ENCODE peak calls at places on chromosomes 11 and 22, in ten cellular contexts. One of them, this sample, is unnamed.

GRCh38 chr11:32304521-32304920 is 130.8 kb downstream of the WT1 start:
- DNase-seq in A549: no peak
- DNase-seq in heart left ventricle: no peak
- DNase-seq in lower lobe of right lung: no peak
- DNase-seq in KBM-7: no peak
- DNase-seq in stimulated activated CD8-positive, alpha-beta memory T cell treated with anti-CD3 and anti-CD28 coated beads, Interleukin-7, amount 100 ng/mL, for 1 hour: no peak
- DNase-seq in SK-N-DZ: no peak
- DNase-seq in ELR: no peak
- DNase-seq in H9: no peak
- DNase-seq in transverse colon: no peak
- DNase-seq in this sample: no peak

GRCh38 chr11:87430821-87431220 is 393.1 kb downstream of the TMEM135 start:
- DNase-seq in heart left ventricle: no peak
- DNase-seq in ELR: no peak
- DNase-seq in transverse colon: no peak
- DNase-seq in KBM-7: no peak
- DNase-seq in H9: no peak
- DNase-seq in SK-N-DZ: no peak
- DNase-seq in stimulated activated CD8-positive, alpha-beta memory T cell treated with anti-CD3 and anti-CD28 coated beads, Interleukin-7, amount 100 ng/mL, for 1 hour: no peak
- DNase-seq in A549: no peak
- DNase-seq in lower lobe of right lung: no peak
- DNase-seq in this sample: no peak

GRCh38 chr22:49155809-49156580 is 671.7 kb downstream of the BRD1 start:
- DNase-seq in lower lobe of right lung: no peak
- DNase-seq in A549: no peak
- DNase-seq in H9: no peak
- DNase-seq in transverse colon: no peak
- DNase-seq in stimulated activated CD8-positive, alpha-beta memory T cell treated with anti-CD3 and anti-CD28 coated beads, Interleukin-7, amount 100 ng/mL, for 1 hour: no peak
- DNase-seq in heart left ventricle: no peak
- DNase-seq in SK-N-DZ: peak; percentile 53
- DNase-seq in ELR: no peak
- DNase-seq in KBM-7: no peak
- DNase-seq in this sample: no peak

GRCh38 chr11:43712676-43713075 is 32.1 kb downstream of the HSD17B12 start:
- DNase-seq in A549: no peak
- DNase-seq in heart left ventricle: no peak
- DNase-seq in ELR: peak; percentile 73
- DNase-seq in H9: no peak
- DNase-seq in lower lobe of right lung: no peak
- DNase-seq in KBM-7: no peak
- DNase-seq in transverse colon: no peak
- DNase-seq in stimulated activated CD8-positive, alpha-beta memory T cell treated with anti-CD3 and anti-CD28 coated beads, Interleukin-7, amount 100 ng/mL, for 1 hour: no peak
- DNase-seq in SK-N-DZ: no peak
- DNase-seq in this sample: no peak

GRCh38 chr22:46737105-46737975 is 712 bp downstream of the CERK start:
- DNase-seq in H9: peak; percentile 46
- DNase-seq in heart left ventricle: peak; percentile 57
- DNase-seq in stimulated activated CD8-positive, alpha-beta memory T cell treated with anti-CD3 and anti-CD28 coated beads, Interleukin-7, amount 100 ng/mL, for 1 hour: no peak
- DNase-seq in A549: peak; percentile 18
- DNase-seq in KBM-7: peak; percentile 50
- DNase-seq in SK-N-DZ: no peak
- DNase-seq in ELR: peak; percentile 51
- DNase-seq in transverse colon: peak; percentile 59
- DNase-seq in lower lobe of right lung: no peak
- DNase-seq in this sample: no peak

GRCh38 chr11:100776212-100776896 is 89.3 kb downstream of the ARHGAP42 start:
- DNase-seq in stimulated activated CD8-positive, alpha-beta memory T cell treated with anti-CD3 and anti-CD28 coated beads, Interleukin-7, amount 100 ng/mL, for 1 hour: no peak
- DNase-seq in SK-N-DZ: no peak
- DNase-seq in transverse colon: no peak
- DNase-seq in heart left ventricle: no peak
- DNase-seq in KBM-7: no peak
- DNase-seq in H9: no peak
- DNase-seq in A549: peak; percentile 69
- DNase-seq in lower lobe of right lung: no peak
- DNase-seq in ELR: peak; percentile 10
- DNase-seq in this sample: no peak

GRCh38 chr11:93513763-93514162 is 29.4 kb downstream of the SMCO4 start:
- DNase-seq in KBM-7: no peak
- DNase-seq in SK-N-DZ: peak; percentile 98
- DNase-seq in ELR: no peak
- DNase-seq in lower lobe of right lung: no peak
- DNase-seq in heart left ventricle: no peak
- DNase-seq in stimulated activated CD8-positive, alpha-beta memory T cell treated with anti-CD3 and anti-CD28 coated beads, Interleukin-7, amount 100 ng/mL, for 1 hour: no peak
- DNase-seq in transverse colon: no peak
- DNase-seq in A549: no peak
- DNase-seq in H9: no peak
- DNase-seq in this sample: no peak

GRCh38 chr22:27990879-27991278 is 71.8 kb upstream of the PITPNB start:
- DNase-seq in SK-N-DZ: no peak
- DNase-seq in heart left ventricle: peak; percentile 64
- DNase-seq in A549: peak; percentile 13
- DNase-seq in stimulated activated CD8-positive, alpha-beta memory T cell treated with anti-CD3 and anti-CD28 coated beads, Interleukin-7, amount 100 ng/mL, for 1 hour: no peak
- DNase-seq in lower lobe of right lung: peak; percentile 46
- DNase-seq in H9: peak; percentile 89
- DNase-seq in transverse colon: peak; percentile 15
- DNase-seq in KBM-7: peak; percentile 45
- DNase-seq in ELR: peak; percentile 25
- DNase-seq in this sample: peak; percentile 18

GRCh38 chr22:24985824-24986214 is 33.3 kb downstream of the KIAA1671 start:
- DNase-seq in KBM-7: no peak
- DNase-seq in ELR: peak; percentile 60
- DNase-seq in heart left ventricle: peak; percentile 41
- DNase-seq in lower lobe of right lung: no peak
- DNase-seq in transverse colon: no peak
- DNase-seq in SK-N-DZ: no peak
- DNase-seq in H9: no peak
- DNase-seq in stimulated activated CD8-positive, alpha-beta memory T cell treated with anti-CD3 and anti-CD28 coated beads, Interleukin-7, amount 100 ng/mL, for 1 hour: no peak
- DNase-seq in A549: no peak
- DNase-seq in this sample: no peak

GRCh38 chr11:116414357-116414756 is 358.4 kb downstream of the BUD13 start:
- DNase-seq in transverse colon: no peak
- DNase-seq in H9: no peak
- DNase-seq in ELR: no peak
- DNase-seq in stimulated activated CD8-positive, alpha-beta memory T cell treated with anti-CD3 and anti-CD28 coated beads, Interleukin-7, amount 100 ng/mL, for 1 hour: no peak
- DNase-seq in SK-N-DZ: no peak
- DNase-seq in heart left ventricle: no peak
- DNase-seq in A549: no peak
- DNase-seq in KBM-7: no peak
- DNase-seq in lower lobe of right lung: no peak
- DNase-seq in this sample: peak; percentile 53

GRCh38 chr11:131744847-131745246 is 374.4 kb downstream of the NTM start:
- DNase-seq in SK-N-DZ: no peak
- DNase-seq in ELR: peak; percentile 93
- DNase-seq in stimulated activated CD8-positive, alpha-beta memory T cell treated with anti-CD3 and anti-CD28 coated beads, Interleukin-7, amount 100 ng/mL, for 1 hour: no peak
- DNase-seq in lower lobe of right lung: no peak
- DNase-seq in H9: no peak
- DNase-seq in KBM-7: no peak
- DNase-seq in heart left ventricle: no peak
- DNase-seq in A549: no peak
- DNase-seq in transverse colon: no peak
- DNase-seq in this sample: no peak

GRCh38 chr11:77003954-77004353 is 30.2 kb upstream of the B3GNT6 start:
- DNase-seq in ELR: peak; percentile 59
- DNase-seq in stimulated activated CD8-positive, alpha-beta memory T cell treated with anti-CD3 and anti-CD28 coated beads, Interleukin-7, amount 100 ng/mL, for 1 hour: no peak
- DNase-seq in heart left ventricle: no peak
- DNase-seq in H9: no peak
- DNase-seq in transverse colon: no peak
- DNase-seq in lower lobe of right lung: no peak
- DNase-seq in SK-N-DZ: no peak
- DNase-seq in KBM-7: no peak
- DNase-seq in A549: no peak
- DNase-seq in this sample: no peak